ENCODE peak calls at places on chromosomes 4 and X, in ten cellular contexts. L, H, E, D, N, Y, U, A, Q and R are unnamed samples.

GRCh38 chrX:45619290-45619689 is 418.6 kb upstream of the DIPK2B start:
- DNase-seq in L (peak), H (no peak), E (peak), D (no peak), N (no peak), Y (no peak), U (peak), A (no peak), Q (no peak), R (no peak)

GRCh38 chr4:145909773-145910172 is 28.9 kb downstream of the ZNF827 start:
- DNase-seq in L (no peak), H (no peak), E (no peak), D (peak), N (no peak), Y (peak), U (no peak), A (peak), Q (no peak), R (peak)

GRCh38 chr4:99021386-99021785 is 25.9 kb downstream of the METAP1 start:
- DNase-seq in L (no peak), H (no peak), E (no peak), D (no peak), N (no peak), Y (no peak), U (no peak), A (no peak), Q (no peak), R (no peak)

GRCh38 chrX:136910565-136911040 is 30.1 kb upstream of the RBMX start:
- DNase-seq in L (peak), H (no peak), E (peak), D (no peak), N (no peak), Y (no peak), U (no peak), A (no peak), Q (no peak), R (no peak)

GRCh38 chr4:165343353-165344191 is 16.1 kb downstream of the MSMO1 start:
- DNase-seq in L (no peak), H (no peak), E (peak), D (no peak), N (no peak), Y (peak), U (no peak), A (no peak), Q (peak), R (no peak)

GRCh38 chr4:106343865-106344264 is 24.7 kb downstream of the GIMD1 start:
- DNase-seq in L (no peak), H (no peak), E (no peak), D (no peak), N (no peak), Y (no peak), U (no peak), A (no peak), Q (no peak), R (no peak)

GRCh38 chr4:8747896-8748575 is 123.6 kb downstream of the HMX1 start:
- DNase-seq in L (no peak), H (no peak), E (no peak), D (no peak), N (no peak), Y (no peak), U (no peak), A (no peak), Q (no peak), R (no peak)

GRCh38 chr4:38190717-38191178 is 230.6 kb downstream of the PTTG2 start:
- DNase-seq in L (peak), H (no peak), E (peak), D (no peak), N (peak), Y (no peak), U (peak), A (no peak), Q (no peak), R (no peak)

GRCh38 chr4:165398570-165398969 is 19.8 kb downstream of the CPE start:
- DNase-seq in L (peak), H (no peak), E (peak), D (no peak), N (peak), Y (no peak), U (peak), A (no peak), Q (peak), R (peak)

GRCh38 chrX:65508851-65509250 is 25.7 kb downstream of the LAS1L start:
- DNase-seq in L (no peak), H (no peak), E (no peak), D (no peak), N (no peak), Y (no peak), U (no peak), A (no peak), Q (no peak), R (no peak)

GRCh38 chr4:125101706-125102105 is 213.0 kb upstream of the FAT4 start:
- DNase-seq in L (peak), H (no peak), E (no peak), D (no peak), N (no peak), Y (no peak), U (no peak), A (no peak), Q (no peak), R (no peak)

GRCh38 chrX:154411981-154412340 is 622 bp downstream of the TAFAZZIN start:
- DNase-seq in L (peak), H (peak), E (peak), D (peak), N (no peak), Y (peak), U (peak), A (peak), Q (peak), R (no peak)

GRCh38 chr4:14831447-14831846 is 170.8 kb upstream of the CPEB2 start:
- DNase-seq in L (no peak), H (no peak), E (no peak), D (no peak), N (no peak), Y (no peak), U (no peak), A (no peak), Q (no peak), R (no peak)

GRCh38 chr4:152556283-152556682 is 20.4 kb upstream of the FBXW7 start:
- DNase-seq in L (no peak), H (no peak), E (no peak), D (no peak), N (no peak), Y (no peak), U (no peak), A (no peak), Q (peak), R (no peak)

GRCh38 chr4:155811171-155811570 is 52.4 kb downstream of the GUCY1B1 start:
- DNase-seq in L (no peak), H (no peak), E (peak), D (no peak), N (no peak), Y (no peak), U (no peak), A (no peak), Q (no peak), R (no peak)

GRCh38 chr4:151668687-151669402 is 92.0 kb downstream of the GATB start:
- DNase-seq in L (no peak), H (no peak), E (no peak), D (no peak), N (no peak), Y (no peak), U (no peak), A (no peak), Q (no peak), R (no peak)

GRCh38 chrX:124211312-124211942 is 121.0 kb upstream of the TEX13D start:
- DNase-seq in L (peak), H (no peak), E (no peak), D (no peak), N (no peak), Y (no peak), U (peak), A (no peak), Q (peak), R (no peak)

GRCh38 chr4:149896428-149896827 is 80.8 kb upstream of the IQCM start:
- DNase-seq in L (peak), H (no peak), E (peak), D (no peak), N (no peak), Y (peak), U (peak), A (no peak), Q (no peak), R (no peak)

GRCh38 chrX:14377427-14377826 is 151.9 kb upstream of the GLRA2 start:
- DNase-seq in L (no peak), H (no peak), E (no peak), D (no peak), N (no peak), Y (no peak), U (no peak), A (no peak), Q (no peak), R (no peak)

GRCh38 chrX:135931644-135932487 is 38.4 kb downstream of the SAGE1 start:
- DNase-seq in L (peak), H (peak), E (peak), D (peak), N (no peak), Y (peak), U (peak), A (peak), Q (peak), R (peak)

GRCh38 chr4:155143512-155143911 is 64.9 kb upstream of the NPY2R start:
- DNase-seq in L (peak), H (no peak), E (no peak), D (no peak), N (no peak), Y (no peak), U (no peak), A (no peak), Q (no peak), R (no peak)

GRCh38 chr4:22901631-22902030 is 208.9 kb downstream of the GBA3 start:
- DNase-seq in L (no peak), H (no peak), E (no peak), D (no peak), N (no peak), Y (no peak), U (no peak), A (no peak), Q (no peak), R (no peak)

GRCh38 chrX:139851730-139852129 is 81.1 kb downstream of the ATP11C start:
- DNase-seq in L (no peak), H (no peak), E (peak), D (no peak), N (no peak), Y (no peak), U (no peak), A (no peak), Q (no peak), R (no peak)

GRCh38 chr4:6194458-6195195 is 5.7 kb downstream of the JAKMIP1 start:
- DNase-seq in L (no peak), H (no peak), E (no peak), D (no peak), N (no peak), Y (no peak), U (no peak), A (no peak), Q (no peak), R (no peak)

GRCh38 chr4:112633477-112634235 is 3.1 kb downstream of the ZGRF1 start:
- DNase-seq in L (peak), H (no peak), E (peak), D (no peak), N (no peak), Y (peak), U (peak), A (no peak), Q (peak), R (no peak)

GRCh38 chr4:175509320-175509719 is 302.7 kb downstream of the GPM6A start:
- DNase-seq in L (no peak), H (no peak), E (no peak), D (no peak), N (no peak), Y (no peak), U (peak), A (no peak), Q (peak), R (no peak)

GRCh38 chrX:41759817-41760216 is 35.8 kb downstream of the GPR82 start:
- DNase-seq in L (peak), H (no peak), E (peak), D (no peak), N (no peak), Y (peak), U (peak), A (no peak), Q (peak), R (no peak)

GRCh38 chr4:38384962-38385285 is 279.1 kb upstream of the KLF3 start:
- DNase-seq in L (no peak), H (no peak), E (no peak), D (no peak), N (no peak), Y (no peak), U (no peak), A (no peak), Q (no peak), R (no peak)

GRCh38 chr4:72505314-72505744 is 63.7 kb downstream of the ADAMTS3 start:
- DNase-seq in L (peak), H (no peak), E (peak), D (no peak), N (peak), Y (no peak), U (peak), A (no peak), Q (peak), R (peak)

GRCh38 chr4:84264652-84265051 is 234.4 kb downstream of the NKX6-1 start:
- DNase-seq in L (no peak), H (no peak), E (no peak), D (no peak), N (no peak), Y (no peak), U (no peak), A (no peak), Q (no peak), R (no peak)

GRCh38 chr4:84263415-84263814 is 235.7 kb downstream of the NKX6-1 start:
- DNase-seq in L (no peak), H (no peak), E (no peak), D (no peak), N (no peak), Y (no peak), U (no peak), A (no peak), Q (peak), R (no peak)

GRCh38 chr4:84254537-84254936 is 244.6 kb downstream of the NKX6-1 start:
- DNase-seq in L (no peak), H (no peak), E (no peak), D (no peak), N (no peak), Y (no peak), U (no peak), A (no peak), Q (no peak), R (no peak)

GRCh38 chr4:84260495-84260894 is 238.6 kb downstream of the NKX6-1 start:
- DNase-seq in L (no peak), H (no peak), E (no peak), D (no peak), N (no peak), Y (no peak), U (no peak), A (no peak), Q (no peak), R (no peak)

GRCh38 chr4:84258905-84259830 is 239.9 kb downstream of the NKX6-1 start:
- DNase-seq in L (peak), H (no peak), E (peak), D (no peak), N (no peak), Y (no peak), U (no peak), A (no peak), Q (peak), R (peak)
- TF ChIP-seq CTCF in L (peak), H (no peak), E (peak), D (peak), N (peak), Y (no peak), U (peak), A (peak), Q (peak), R (peak)

GRCh38 chrX:49071877-49072711 is 1.7 kb downstream of the PRAF2 start:
- DNase-seq in L (peak), H (no peak), E (peak), D (peak), N (peak), Y (peak), U (no peak), A (peak), Q (no peak), R (no peak)
- H3K4me3 ChIP-seq in L (peak), H (no peak), E (peak), D (no peak), N (peak), Y (no peak), U (no peak), A (peak), Q (no peak), R (no peak)

DNA sequence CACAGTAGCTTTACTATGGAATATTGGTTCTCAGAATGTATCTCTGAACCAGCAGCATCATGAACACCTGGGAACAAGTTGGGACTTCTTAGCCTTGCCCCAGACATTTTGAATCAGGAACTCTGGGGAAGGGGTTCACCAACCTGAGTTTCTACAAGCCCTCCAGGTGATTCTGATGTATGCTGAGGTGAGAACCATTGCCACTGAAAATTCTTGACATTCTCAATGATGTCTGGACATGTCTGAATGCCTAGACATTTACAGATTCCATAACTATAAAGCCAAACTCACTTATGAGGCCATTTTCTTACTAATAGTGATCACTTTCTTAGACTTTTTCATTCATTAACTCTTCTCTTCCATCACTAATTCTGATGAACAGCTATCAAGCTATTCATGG is 389.4 kb upstream of the FTHL17 start:
- DNase-seq in L (no peak), H (no peak), E (no peak), D (no peak), N (no peak), Y (no peak), U (no peak), A (no peak), Q (no peak), R (no peak)
- TF ChIP-seq CTCF in L (no peak), H (no peak), E (no peak), D (no peak), N (no peak), Y (no peak), U (no peak), A (no peak), Q (no peak), R (no peak)

DNA sequence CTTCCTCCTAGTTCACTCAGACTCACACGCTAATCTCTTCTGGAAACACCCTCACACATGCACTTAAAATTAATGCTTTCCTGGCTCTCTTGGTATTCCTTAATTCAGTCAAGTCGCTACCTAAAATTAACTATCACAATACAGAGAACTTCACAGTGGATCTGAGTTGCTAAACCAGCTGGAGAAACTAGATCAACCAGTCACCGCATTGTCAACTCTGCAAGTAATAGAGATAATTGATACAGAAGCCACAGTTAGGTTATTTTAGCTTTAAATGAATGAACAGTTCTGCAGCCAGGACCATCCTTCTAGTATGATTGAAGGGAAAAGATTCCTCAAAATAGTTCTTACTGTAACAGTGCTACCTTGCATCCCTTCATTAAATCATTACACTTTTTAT is 6.0 kb upstream of the TBC1D9 start:
- DNase-seq in L (no peak), H (no peak), E (no peak), D (no peak), N (no peak), Y (no peak), U (no peak), A (no peak), Q (no peak), R (no peak)
- H3K4me3 ChIP-seq in L (no peak), H (no peak), E (no peak), D (no peak), N (no peak), Y (no peak), U (no peak), A (no peak), Q (no peak), R (no peak)

GRCh38 chr4:2264481-2265041 is 2.7 kb upstream of the MXD4 start:
- DNase-seq in L (no peak), H (no peak), E (no peak), D (no peak), N (no peak), Y (no peak), U (no peak), A (no peak), Q (no peak), R (no peak)

GRCh38 chr4:2263701-2264321 is 1.9 kb upstream of the MXD4 start:
- DNase-seq in L (no peak), H (no peak), E (no peak), D (no peak), N (no peak), Y (no peak), U (no peak), A (no peak), Q (peak), R (no peak)

GRCh38 chr4:2266821-2267220 is 4.9 kb upstream of the MXD4 start:
- DNase-seq in L (no peak), H (no peak), E (no peak), D (no peak), N (no peak), Y (no peak), U (no peak), A (no peak), Q (no peak), R (no peak)

GRCh38 chr4:2266181-2266580 is 4.3 kb upstream of the MXD4 start:
- DNase-seq in L (peak), H (no peak), E (no peak), D (no peak), N (no peak), Y (peak), U (no peak), A (peak), Q (no peak), R (peak)

GRCh38 chr4:2265113-2266110 is 3.5 kb upstream of the MXD4 start:
- DNase-seq in L (no peak), H (no peak), E (no peak), D (no peak), N (no peak), Y (no peak), U (no peak), A (no peak), Q (no peak), R (no peak)
- TF ChIP-seq CTCF in L (no peak), H (no peak), E (no peak), D (no peak), N (no peak), Y (no peak), U (no peak), A (no peak), Q (no peak), R (no peak)